ENCODE peak calls at places on chromosomes 13 and 19, in four cellular contexts. J is GM06990, A is AG10803, V is A549. N is an unnamed sample.

GRCh38 chr19:51272183-51272817 is 21.4 kb downstream of the SIGLECL1 start:
- DNase-seq in V (no peak), J (no peak), A (no peak), N (no peak)

GRCh38 chr19:32651729-32652140 is 23.2 kb downstream of the ANKRD27 start:
- DNase-seq in A (no peak), J (no peak), V (peak; percentile 34), N (peak; percentile 13)

GRCh38 chr19:6379744-6380143 is 4.0 kb upstream of the PSPN start:
- DNase-seq in J (no peak), V (no peak), A (no peak), N (no peak)

GRCh38 chr19:56751078-56751489 is 79.5 kb upstream of the ZNF835 start:
- DNase-seq in V (no peak), A (no peak), J (no peak), N (no peak)

GRCh38 chr19:49492573-49493411 is 3.4 kb upstream of the RPS11 start:
- DNase-seq in V (peak; percentile 83), J (no peak), A (no peak), N (no peak)

GRCh38 chr13:114096811-114097503 is 35.5 kb downstream of the RASA3 start:
- DNase-seq in A (no peak), J (no peak), V (no peak), N (no peak)

GRCh38 chr19:39858541-39858940 is 12.4 kb upstream of the FBL start:
- DNase-seq in V (peak; percentile 65), J (no peak), A (no peak), N (peak; percentile 67)

GRCh38 chr13:60143775-60144174 is 20.0 kb downstream of the DIAPH3 start:
- DNase-seq in A (no peak), J (no peak), V (no peak), N (peak; percentile 21)

GRCh38 chr13:113489549-113490495 is 689 bp downstream of the DCUN1D2 start:
- DNase-seq in V (no peak), J (peak; percentile 50), A (peak; percentile 43), N (peak; percentile 60)

GRCh38 chr13:40495620-40496001 is 170.8 kb downstream of the FOXO1 start:
- DNase-seq in V (peak; percentile 22), A (no peak), J (no peak), N (no peak)
- H3K4me3 ChIP-seq in V (peak overlapping the region; percentile 22), A (no peak overlapping the region), J (no peak overlapping the region), N (no peak overlapping the region)

DNA sequence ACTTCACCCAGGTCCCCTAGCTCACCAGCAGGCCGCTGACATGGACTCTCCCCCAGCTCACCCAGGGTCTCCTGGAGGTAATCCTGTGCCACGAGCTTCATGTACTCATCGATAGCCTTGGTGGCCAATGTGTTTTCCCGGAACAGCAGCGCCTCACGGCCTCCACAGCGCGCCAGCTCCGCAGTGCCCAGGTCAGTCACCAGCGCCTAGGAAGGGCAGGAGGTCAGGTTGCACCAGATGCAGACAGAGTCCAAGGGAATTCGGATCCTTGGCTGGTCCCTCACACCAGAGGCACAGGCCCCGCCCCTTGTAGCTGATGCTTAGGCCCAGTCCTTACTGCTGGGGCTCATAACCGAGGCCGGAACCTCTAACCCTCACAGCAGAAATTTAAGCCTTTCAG is 6.7 kb upstream of the WIZ start:
- DNase-seq in V (no peak), A (no peak), J (no peak), N (no peak)
- H3K4me3 ChIP-seq in V (peak overlapping the region; percentile 50), A (no peak overlapping the region), J (no peak overlapping the region), N (no peak overlapping the region)

GRCh38 chr19:942133-942645 is 16.4 kb downstream of the ARID3A start:
- DNase-seq in A (no peak), V (no peak), J (no peak), N (no peak)

GRCh38 chr19:939439-939838 is 13.6 kb downstream of the ARID3A start:
- DNase-seq in J (no peak), V (no peak), A (no peak), N (no peak)

GRCh38 chr19:941292-942132 is 15.7 kb downstream of the ARID3A start:
- DNase-seq in A (no peak), V (no peak), J (no peak), N (no peak)

GRCh38 chr19:939922-940321 is 14.1 kb downstream of the ARID3A start:
- DNase-seq in A (no peak), V (no peak), J (no peak), N (no peak)

GRCh38 chr19:940591-941291 is 14.9 kb downstream of the ARID3A start:
- DNase-seq in J (no peak), V (peak; percentile 68), A (no peak), N (peak; percentile 86)
- H3K4me3 ChIP-seq in J (peak overlapping the region; percentile 51), V (peak overlapping the region; percentile 32), A (no peak overlapping the region), N (peak overlapping the region; percentile 12)

DNA sequence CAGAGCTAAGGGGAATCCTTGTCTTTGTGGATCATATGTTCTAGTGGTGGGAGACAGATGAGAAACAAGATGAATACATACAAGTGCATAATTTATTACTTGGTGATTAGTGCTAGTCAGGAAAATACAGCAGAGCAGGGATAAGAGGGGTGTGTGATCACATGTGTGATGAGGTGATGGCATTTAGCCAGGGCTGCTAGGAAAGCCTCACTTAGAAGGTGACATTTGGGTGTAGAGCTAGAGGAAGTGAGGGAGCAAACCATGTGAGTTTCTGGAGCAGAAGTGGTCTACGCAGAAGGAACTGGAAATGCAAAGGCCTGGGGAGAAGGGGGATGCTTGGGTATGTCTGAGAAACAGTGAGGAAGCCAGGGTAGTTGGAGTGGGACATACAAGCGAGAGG is 101.5 kb downstream of the WASF3 start:
- DNase-seq in J (no peak), A (no peak), V (no peak), N (no peak)
- H3K4me3 ChIP-seq in J (no peak overlapping the region), A (no peak overlapping the region), V (no peak overlapping the region), N (no peak overlapping the region)

DNA sequence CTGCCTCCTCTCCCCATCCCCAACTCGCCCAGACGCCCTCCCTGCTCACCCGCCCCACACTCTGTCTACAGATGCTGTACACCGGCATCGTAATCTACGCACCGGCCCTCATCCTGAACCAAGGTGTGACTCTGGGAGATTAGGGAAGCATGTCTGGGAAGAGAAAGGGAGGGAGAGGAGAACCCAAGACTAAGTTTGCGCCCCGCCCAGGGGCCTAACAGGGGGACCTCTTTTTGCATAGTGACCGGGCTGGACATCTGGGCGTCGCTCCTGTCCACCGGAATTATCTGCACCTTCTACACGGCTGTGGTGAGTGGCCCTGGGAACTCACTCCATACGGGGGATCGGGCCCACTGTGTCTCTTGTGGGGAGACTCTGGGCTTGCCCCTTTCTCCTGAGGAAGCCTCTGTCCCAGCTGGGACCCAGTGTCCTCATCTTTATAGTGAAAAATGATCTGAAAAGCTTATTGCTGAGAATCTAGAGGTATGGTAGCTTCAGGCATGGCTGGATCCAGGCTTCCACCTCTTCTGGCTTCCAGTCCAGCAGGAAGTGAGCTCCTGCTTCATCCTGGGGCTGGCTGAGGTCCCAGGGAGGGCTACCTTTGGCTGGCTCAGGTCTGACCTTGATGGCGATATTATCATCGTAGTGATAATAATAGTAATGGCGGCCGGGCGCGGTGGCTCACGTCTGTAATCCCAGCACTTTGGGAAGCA is 2.8 kb downstream of the SLC5A5 start:
- DNase-seq in V (no peak), J (no peak), A (no peak), N (no peak)
- H3K4me3 ChIP-seq in V (peak overlapping the region; percentile 52), J (no peak overlapping the region), A (no peak overlapping the region), N (no peak overlapping the region)

GRCh38 chr13:73967397-73968165 is 166.6 kb downstream of the KLF12 start:
- DNase-seq in V (no peak), A (no peak), J (peak; percentile 76), N (no peak)
- H3K4me3 ChIP-seq in V (no peak overlapping the region), A (no peak overlapping the region), J (no peak overlapping the region), N (no peak overlapping the region)

GRCh38 chr19:22617614-22618325 is 16.4 kb upstream of the ZNF492 start:
- DNase-seq in A (no peak), J (no peak), V (no peak), N (no peak)
- H3K4me3 ChIP-seq in A (no peak overlapping the region), J (no peak overlapping the region), V (no peak overlapping the region), N (no peak overlapping the region)

DNA sequence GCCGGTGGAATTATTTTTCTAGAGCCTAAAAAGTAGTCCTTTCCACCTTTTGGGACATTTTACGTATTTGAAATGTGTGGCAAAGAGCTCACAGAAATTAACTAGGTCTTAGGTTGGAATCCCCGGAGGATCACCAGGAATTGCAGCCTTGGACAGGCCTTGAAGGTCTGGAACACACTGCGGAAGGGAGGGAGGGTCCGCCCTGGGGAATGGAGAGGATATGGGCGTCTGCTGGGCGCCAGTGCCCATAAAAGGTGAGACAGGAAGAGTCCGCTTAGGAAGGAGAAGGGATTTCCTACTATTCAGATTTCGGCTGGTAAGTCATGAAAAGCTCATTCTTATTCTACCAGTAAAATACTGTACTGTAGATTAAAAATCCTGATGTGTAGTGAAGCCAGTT is 111.9 kb downstream of the COL4A2 start:
- DNase-seq in J (no peak), V (peak; percentile 36), A (no peak), N (no peak)
- H3K4me3 ChIP-seq in J (no peak overlapping the region), V (no peak overlapping the region), A (no peak overlapping the region), N (no peak overlapping the region)

N was measured in fibroblast of villous mesenchyme.